ENCODE peak calls at places on chromosomes 1 and 21, in seven cellular contexts. J is NCI-H460; B is NCI-H2107; P is activated CD4-positive, alpha-beta memory T cell treated with anti-CD3 and anti-CD28 coated beads for 36 hours; X is Kasumi-1; Y is NAMALWA; T is naive thymus-derived CD8-positive, alpha-beta T cell. G is an unnamed sample.

GRCh38 chr21:34736116-34736870 is 67.5 kb downstream of the CLIC6 start:
- DNase-seq in J (no peak), B (no peak), P (no peak), X (no peak), Y (no peak), T (no peak), G (no peak)

GRCh38 chr1:232561381-232561780 is 68.6 kb downstream of the SIPA1L2 start:
- DNase-seq in J (no peak), B (no peak), P (no peak), X (no peak), Y (no peak), T (no peak), G (no peak)

GRCh38 chr1:208888376-208888775 is 644.2 kb upstream of the PLXNA2 start:
- DNase-seq in J (no peak), B (no peak), P (no peak), X (no peak), Y (no peak), T (no peak), G (no peak)

GRCh38 chr21:32994305-32994704 is 31.4 kb upstream of the OLIG2 start:
- DNase-seq in J (no peak), B (no peak), P (no peak), X (peak), Y (peak), T (no peak), G (no peak)

GRCh38 chr1:109931189-109931672 is 20.6 kb downstream of the CSF1 start:
- DNase-seq in J (peak), B (no peak), P (no peak), X (no peak), Y (no peak), T (no peak), G (no peak)

GRCh38 chr21:33860332-33860879 is 55.2 kb downstream of the ATP5PO start:
- DNase-seq in J (no peak), B (no peak), P (no peak), X (no peak), Y (no peak), T (no peak), G (no peak)

GRCh38 chr1:234748713-234749112 is 138.7 kb upstream of the IRF2BP2 start:
- DNase-seq in J (no peak), B (no peak), P (no peak), X (no peak), Y (no peak), T (no peak), G (no peak)

GRCh38 chr1:27503033-27503432 is 13.1 kb upstream of the WASF2 start:
- DNase-seq in J (no peak), B (no peak), P (no peak), X (no peak), Y (no peak), T (no peak), G (no peak)

GRCh38 chr1:164560076-164560475 is 1.1 kb downstream of the PBX1 start:
- DNase-seq in J (no peak), B (no peak), P (no peak), X (no peak), Y (peak), T (no peak), G (no peak)

GRCh38 chr1:177385760-177386698 is 215.3 kb downstream of the BRINP2 start:
- DNase-seq in J (no peak), B (no peak), P (no peak), X (no peak), Y (no peak), T (no peak), G (no peak)

GRCh38 chr1:31372961-31373896 is at the start of gene FABP3:
- DNase-seq in J (no peak), B (peak), P (peak), X (peak), Y (no peak), T (peak), G (peak)

GRCh38 chr1:115426990-115427389 is 88.9 kb upstream of the NGF start:
- DNase-seq in J (no peak), B (no peak), P (no peak), X (no peak), Y (no peak), T (no peak), G (no peak)

GRCh38 chr1:20255666-20256065 is 35.0 kb upstream of the VWA5B1 start:
- DNase-seq in J (no peak), B (no peak), P (peak), X (peak), Y (no peak), T (peak), G (no peak)

GRCh38 chr1:50251592-50252165 is 143.0 kb downstream of the ELAVL4 start:
- DNase-seq in J (no peak), B (peak), P (no peak), X (no peak), Y (peak), T (no peak), G (no peak)

GRCh38 chr1:170145691-170146676 is at the start of gene NTMT2:
- DNase-seq in J (no peak), B (peak), P (no peak), X (no peak), Y (no peak), T (no peak), G (no peak)

GRCh38 chr1:87720561-87720960 is 391.9 kb downstream of the LMO4 start:
- DNase-seq in J (no peak), B (no peak), P (no peak), X (no peak), Y (no peak), T (no peak), G (no peak)

GRCh38 chr1:173206816-173207595 is at the start of gene TNFSF4:
- DNase-seq in J (no peak), B (no peak), P (peak), X (peak), Y (no peak), T (peak), G (no peak)

GRCh38 chr21:46037338-46038325 is 56.1 kb downstream of the COL6A1 start:
- DNase-seq in J (no peak), B (no peak), P (no peak), X (no peak), Y (no peak), T (no peak), G (no peak)

GRCh38 chr1:36203554-36204346 is 20.5 kb upstream of the THRAP3 start:
- DNase-seq in J (no peak), B (no peak), P (no peak), X (no peak), Y (no peak), T (no peak), G (no peak)

GRCh38 chr1:162026906-162027305 is 3.2 kb upstream of the OLFML2B start:
- DNase-seq in J (no peak), B (no peak), P (no peak), X (no peak), Y (no peak), T (no peak), G (no peak)

GRCh38 chr1:114702699-114703098 is 7.4 kb upstream of the AMPD1 start:
- DNase-seq in J (no peak), B (no peak), P (no peak), X (no peak), Y (no peak), T (no peak), G (no peak)

GRCh38 chr1:205013683-205014367 is 29.2 kb upstream of the CNTN2 start:
- DNase-seq in J (no peak), B (peak), P (no peak), X (peak), Y (no peak), T (no peak), G (no peak)

GRCh38 chr1:30664103-30664755 is 59.2 kb downstream of the MATN1 start:
- DNase-seq in J (no peak), B (no peak), P (no peak), X (no peak), Y (no peak), T (no peak), G (no peak)